ENCODE peak calls at places on chromosomes 1 and 21, in six cellular contexts. One of them, this sample, is unnamed.

GRCh38 chr1:203691454-203691853 is 64.8 kb downstream of the ATP2B4 start:
- DNase-seq in suprapubic skin: no peak
- DNase-seq in stomach: no peak
- DNase-seq in H1: no peak
- DNase-seq in A549: no peak
- DNase-seq in tibial nerve: no peak
- DNase-seq in this sample: no peak

GRCh38 chr1:223114871-223115270 is 28.2 kb downstream of the TLR5 start:
- DNase-seq in tibial nerve: no peak
- DNase-seq in suprapubic skin: no peak
- DNase-seq in stomach: no peak
- DNase-seq in H1: no peak
- DNase-seq in A549: no peak
- DNase-seq in this sample: no peak

GRCh38 chr1:162091681-162092524 is 22.4 kb downstream of the NOS1AP start:
- DNase-seq in tibial nerve: no peak
- DNase-seq in stomach: no peak
- DNase-seq in A549: no peak
- DNase-seq in suprapubic skin: no peak
- DNase-seq in H1: peak
- DNase-seq in this sample: no peak

GRCh38 chr1:183279835-183280234 is 93.8 kb downstream of the LAMC2 start:
- DNase-seq in tibial nerve: no peak
- DNase-seq in suprapubic skin: no peak
- DNase-seq in stomach: peak
- DNase-seq in H1: no peak
- DNase-seq in A549: no peak
- DNase-seq in this sample: no peak

GRCh38 chr1:1554926-1555915 is 14.8 kb upstream of the TMEM240 start:
- DNase-seq in H1: no peak
- DNase-seq in suprapubic skin: no peak
- DNase-seq in A549: peak
- DNase-seq in stomach: no peak
- DNase-seq in tibial nerve: no peak
- DNase-seq in this sample: no peak

GRCh38 chr1:192967901-192968300 is 91.3 kb downstream of the UCHL5 start:
- DNase-seq in suprapubic skin: no peak
- DNase-seq in tibial nerve: no peak
- DNase-seq in A549: no peak
- DNase-seq in H1: no peak
- DNase-seq in stomach: no peak
- DNase-seq in this sample: no peak

GRCh38 chr21:32624726-32625125 is 12.5 kb upstream of the CFAP298 start:
- DNase-seq in H1: no peak
- DNase-seq in suprapubic skin: no peak
- DNase-seq in tibial nerve: no peak
- DNase-seq in A549: no peak
- DNase-seq in stomach: no peak
- DNase-seq in this sample: no peak

GRCh38 chr1:226903819-226904710 is 33.6 kb downstream of the PSEN2 start:
- DNase-seq in tibial nerve: peak
- DNase-seq in H1: no peak
- DNase-seq in A549: no peak
- DNase-seq in stomach: no peak
- DNase-seq in suprapubic skin: no peak
- DNase-seq in this sample: peak

GRCh38 chr1:68322837-68323687 is 90.7 kb upstream of the WLS start:
- DNase-seq in H1: no peak
- DNase-seq in A549: no peak
- DNase-seq in tibial nerve: peak
- DNase-seq in stomach: no peak
- DNase-seq in suprapubic skin: peak
- DNase-seq in this sample: peak

GRCh38 chr1:186617860-186618780 is 62.1 kb downstream of the PTGS2 start:
- DNase-seq in H1: no peak
- DNase-seq in tibial nerve: peak
- DNase-seq in A549: peak
- DNase-seq in suprapubic skin: peak
- DNase-seq in stomach: peak
- DNase-seq in this sample: no peak

GRCh38 chr1:152479792-152480595 is 30.6 kb upstream of the LCE5A start:
- DNase-seq in suprapubic skin: no peak
- DNase-seq in stomach: peak
- DNase-seq in H1: no peak
- DNase-seq in tibial nerve: peak
- DNase-seq in A549: peak
- DNase-seq in this sample: no peak

GRCh38 chr1:199522338-199522737 is 505.2 kb upstream of the NR5A2 start:
- DNase-seq in suprapubic skin: no peak
- DNase-seq in H1: no peak
- DNase-seq in stomach: no peak
- DNase-seq in tibial nerve: no peak
- DNase-seq in A549: no peak
- DNase-seq in this sample: no peak

GRCh38 chr1:159922499-159923202 is 2.7 kb downstream of the TAGLN2 start:
- DNase-seq in H1: no peak
- DNase-seq in suprapubic skin: peak
- DNase-seq in stomach: peak
- DNase-seq in tibial nerve: no peak
- DNase-seq in A549: peak
- DNase-seq in this sample: peak

GRCh38 chr1:159920651-159921050 is 4.7 kb downstream of the TAGLN2 start:
- DNase-seq in tibial nerve: no peak
- DNase-seq in suprapubic skin: no peak
- DNase-seq in H1: no peak
- DNase-seq in stomach: no peak
- DNase-seq in A549: no peak
- DNase-seq in this sample: no peak

GRCh38 chr1:159921700-159922498 is 3.4 kb downstream of the TAGLN2 start:
- DNase-seq in suprapubic skin: peak
- DNase-seq in stomach: no peak
- DNase-seq in tibial nerve: no peak
- DNase-seq in A549: no peak
- DNase-seq in H1: no peak
- DNase-seq in this sample: no peak

GRCh38 chr1:159920202-159920601 is 5.1 kb downstream of the TAGLN2 start:
- DNase-seq in stomach: no peak
- DNase-seq in A549: no peak
- DNase-seq in suprapubic skin: peak
- DNase-seq in tibial nerve: no peak
- DNase-seq in H1: no peak
- DNase-seq in this sample: no peak

DNA sequence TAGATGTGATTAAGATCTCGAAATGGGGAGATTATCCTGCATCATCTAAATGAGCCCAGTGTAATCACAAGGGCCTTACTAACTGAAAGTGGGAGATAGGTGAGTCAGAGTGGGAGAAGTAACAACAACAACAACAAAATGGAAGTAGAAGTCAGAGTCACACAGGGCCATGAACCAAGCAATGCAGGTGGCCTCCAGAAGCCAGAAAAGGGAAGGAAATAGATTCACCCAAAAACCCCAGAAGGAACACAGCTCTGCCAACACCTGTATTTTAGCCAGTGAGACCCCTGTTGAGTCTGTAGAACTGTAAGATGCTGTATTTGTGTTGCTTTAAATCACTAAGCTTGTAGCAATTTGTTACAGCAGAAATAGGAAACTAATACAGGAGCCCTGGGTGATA is 4.1 kb downstream of the TAGLN2 start:
- DNase-seq in stomach: no peak
- DNase-seq in A549: no peak
- DNase-seq in H1: no peak
- DNase-seq in suprapubic skin: no peak
- DNase-seq in tibial nerve: no peak
- DNase-seq in this sample: no peak
- TF ChIP-seq EP300 in stomach: no peak
- TF ChIP-seq EP300 in A549: no peak
- TF ChIP-seq EP300 in H1: no peak
- TF ChIP-seq EP300 in suprapubic skin: no peak
- TF ChIP-seq EP300 in tibial nerve: no peak
- TF ChIP-seq EP300 in this sample: no peak

GRCh38 chr1:18542351-18542750 is 61.6 kb downstream of the KLHDC7A start:
- DNase-seq in tibial nerve: no peak
- DNase-seq in stomach: no peak
- DNase-seq in A549: no peak
- DNase-seq in H1: no peak
- DNase-seq in suprapubic skin: peak
- DNase-seq in this sample: no peak

GRCh38 chr1:18549896-18550295 is 69.2 kb downstream of the KLHDC7A start:
- DNase-seq in tibial nerve: no peak
- DNase-seq in H1: no peak
- DNase-seq in suprapubic skin: no peak
- DNase-seq in stomach: no peak
- DNase-seq in A549: no peak
- DNase-seq in this sample: no peak

GRCh38 chr1:18549131-18549530 is 68.4 kb downstream of the KLHDC7A start:
- DNase-seq in tibial nerve: no peak
- DNase-seq in A549: no peak
- DNase-seq in stomach: no peak
- DNase-seq in suprapubic skin: no peak
- DNase-seq in H1: no peak
- DNase-seq in this sample: no peak

GRCh38 chr1:18547460-18547859 is 66.7 kb downstream of the KLHDC7A start:
- DNase-seq in suprapubic skin: no peak
- DNase-seq in H1: no peak
- DNase-seq in A549: no peak
- DNase-seq in stomach: no peak
- DNase-seq in tibial nerve: no peak
- DNase-seq in this sample: no peak

DNA sequence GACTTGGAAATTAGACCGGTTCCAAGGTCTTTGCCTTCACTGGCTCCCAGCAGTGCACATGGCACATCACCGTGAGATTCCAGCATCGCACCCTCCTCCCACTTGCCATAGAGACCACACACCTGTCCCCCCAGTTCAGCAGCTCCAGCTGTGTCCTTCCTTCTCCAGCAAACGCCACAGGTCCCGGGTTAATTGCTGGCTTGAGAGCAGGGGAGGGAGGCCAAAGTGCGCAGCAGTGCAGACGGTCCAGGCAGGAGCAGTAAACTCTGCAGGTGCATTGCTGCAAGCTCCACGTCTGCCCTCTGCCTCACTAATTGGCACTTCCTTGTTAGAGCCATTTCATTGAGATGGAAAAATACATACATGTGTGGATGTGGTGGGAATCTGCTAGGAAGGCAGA is 65.3 kb downstream of the KLHDC7A start:
- DNase-seq in tibial nerve: no peak
- DNase-seq in suprapubic skin: no peak
- DNase-seq in H1: no peak
- DNase-seq in A549: no peak
- DNase-seq in stomach: no peak
- DNase-seq in this sample: no peak
- TF ChIP-seq CTCF in tibial nerve: no peak
- TF ChIP-seq CTCF in suprapubic skin: no peak
- TF ChIP-seq CTCF in H1: no peak
- TF ChIP-seq CTCF in A549: no peak
- TF ChIP-seq CTCF in stomach: no peak
- TF ChIP-seq CTCF in this sample: no peak

DNA sequence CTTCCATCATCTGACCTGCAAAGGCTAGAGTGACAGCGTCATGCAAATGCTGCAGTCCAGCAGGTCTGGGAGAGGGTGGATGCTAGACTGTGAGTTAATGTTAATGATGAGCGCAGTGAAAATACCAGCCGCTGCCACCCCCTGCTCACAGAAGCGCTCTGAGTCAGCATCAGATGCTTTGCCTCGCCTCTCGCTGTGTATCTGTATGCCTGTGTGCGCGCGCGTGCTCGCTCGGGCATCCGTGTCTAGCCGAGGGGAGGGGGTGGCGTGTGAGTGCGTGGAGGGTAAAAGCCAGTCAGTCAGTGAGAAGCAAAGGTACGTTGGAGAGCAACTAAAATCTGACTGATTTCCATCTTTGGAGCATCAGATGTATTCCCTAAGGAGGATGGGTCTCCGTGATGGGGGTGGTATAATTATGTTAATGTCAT is 858.7 kb downstream of the USP25 start:
- DNase-seq in tibial nerve: peak
- DNase-seq in H1: no peak
- DNase-seq in suprapubic skin: peak
- DNase-seq in A549: peak
- DNase-seq in stomach: peak
- DNase-seq in this sample: peak
- TF ChIP-seq EP300 in tibial nerve: no peak
- TF ChIP-seq EP300 in H1: no peak
- TF ChIP-seq EP300 in suprapubic skin: no peak
- TF ChIP-seq EP300 in A549: no peak
- TF ChIP-seq EP300 in stomach: no peak
- TF ChIP-seq EP300 in this sample: no peak

DNA sequence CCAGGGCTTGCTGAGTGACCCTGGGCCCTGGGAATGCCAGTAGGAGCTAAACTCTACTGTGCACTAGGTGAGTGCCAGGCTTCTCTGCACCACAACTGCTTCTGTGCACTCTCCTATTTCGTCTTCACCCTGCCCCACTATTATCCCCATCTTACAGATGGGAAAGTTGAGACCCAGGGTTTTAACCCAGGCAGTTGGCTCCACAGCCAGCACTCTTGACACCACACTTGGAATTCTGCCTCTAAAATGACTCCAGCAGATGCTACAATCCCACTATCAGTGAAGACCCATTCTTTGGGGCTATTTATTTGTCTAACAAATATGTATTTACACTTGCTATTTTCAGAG is 56.1 kb downstream of the FOXO6 start:
- DNase-seq in stomach: no peak
- DNase-seq in tibial nerve: no peak
- DNase-seq in suprapubic skin: no peak
- DNase-seq in H1: no peak
- DNase-seq in A549: no peak
- DNase-seq in this sample: no peak
- TF ChIP-seq CTCF in stomach: no peak
- TF ChIP-seq CTCF in tibial nerve: no peak
- TF ChIP-seq CTCF in suprapubic skin: no peak
- TF ChIP-seq CTCF in H1: no peak
- TF ChIP-seq CTCF in A549: no peak
- TF ChIP-seq CTCF in this sample: no peak

GRCh38 chr1:107419003-107419402 is 278.2 kb downstream of the NTNG1 start:
- DNase-seq in tibial nerve: no peak
- DNase-seq in A549: no peak
- DNase-seq in H1: no peak
- DNase-seq in suprapubic skin: no peak
- DNase-seq in stomach: no peak
- DNase-seq in this sample: no peak
- TF ChIP-seq EP300 in tibial nerve: no peak
- TF ChIP-seq EP300 in A549: no peak
- TF ChIP-seq EP300 in H1: no peak
- TF ChIP-seq EP300 in suprapubic skin: no peak
- TF ChIP-seq EP300 in stomach: no peak
- TF ChIP-seq EP300 in this sample: no peak